ENCODE peak calls at places on chromosomes 11 and 22, in four cellular contexts. One of them, this sample, is unnamed.

GRCh38 chr11:37908224-37908558 is 1310.2 kb upstream of the RAG2 start:
- DNase-seq in stomach: no peak
- DNase-seq in HepG2: no peak
- DNase-seq in upper lobe of left lung: peak
- DNase-seq in this sample: no peak

GRCh38 chr11:131691558-131692041 is 321.2 kb downstream of the NTM start:
- DNase-seq in stomach: no peak
- DNase-seq in HepG2: no peak
- DNase-seq in upper lobe of left lung: peak
- DNase-seq in this sample: no peak

GRCh38 chr11:94658888-94659287 is 91.7 kb downstream of the PIWIL4 start:
- DNase-seq in upper lobe of left lung: no peak
- DNase-seq in stomach: no peak
- DNase-seq in HepG2: no peak
- DNase-seq in this sample: no peak

GRCh38 chr11:106021181-106021966 is 666 bp downstream of the MSANTD4 start:
- DNase-seq in stomach: no peak
- DNase-seq in upper lobe of left lung: no peak
- DNase-seq in HepG2: peak
- DNase-seq in this sample: no peak

GRCh38 chr11:73267122-73267846 is 4.9 kb upstream of the P2RY6 start:
- DNase-seq in upper lobe of left lung: no peak
- DNase-seq in stomach: peak
- DNase-seq in HepG2: no peak
- DNase-seq in this sample: no peak

GRCh38 chr11:69292221-69292648 is 1.7 kb upstream of the MYEOV start:
- DNase-seq in HepG2: no peak
- DNase-seq in stomach: no peak
- DNase-seq in upper lobe of left lung: peak
- DNase-seq in this sample: peak

GRCh38 chr22:22920910-22921550 is 33.4 kb downstream of the IGLL5 start:
- DNase-seq in stomach: no peak
- DNase-seq in HepG2: no peak
- DNase-seq in upper lobe of left lung: no peak
- DNase-seq in this sample: no peak

GRCh38 chr22:19523240-19524169 is 705 bp downstream of the CLDN5 start:
- DNase-seq in upper lobe of left lung: peak
- DNase-seq in HepG2: no peak
- DNase-seq in stomach: no peak
- DNase-seq in this sample: no peak

GRCh38 chr22:30036656-30037055 is 43.6 kb upstream of the HORMAD2 start:
- DNase-seq in HepG2: peak
- DNase-seq in stomach: no peak
- DNase-seq in upper lobe of left lung: no peak
- DNase-seq in this sample: no peak

GRCh38 chr11:117230286-117230961 is 1.4 kb downstream of the PCSK7 start:
- DNase-seq in HepG2: no peak
- DNase-seq in stomach: no peak
- DNase-seq in upper lobe of left lung: no peak
- DNase-seq in this sample: no peak

DNA sequence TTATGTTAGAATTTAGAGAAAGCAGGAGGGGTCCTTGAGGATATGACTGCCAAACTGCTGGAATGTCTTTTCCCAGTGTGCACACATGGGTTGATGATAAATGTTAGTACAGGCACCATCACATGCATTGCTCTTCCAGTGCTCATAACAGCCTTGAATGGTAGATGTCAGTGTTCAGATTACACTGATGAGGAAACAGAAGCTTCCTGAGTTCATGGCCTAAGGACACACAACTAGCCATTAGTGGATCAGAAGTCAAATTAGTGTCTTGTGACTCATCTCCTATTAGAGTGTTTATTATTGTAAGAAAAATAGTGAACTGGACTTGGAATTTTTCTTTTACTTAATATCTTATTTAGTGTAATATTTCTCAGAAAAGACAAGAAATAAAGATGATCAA is 241.5 kb downstream of the DDX10 start:
- DNase-seq in HepG2: peak
- DNase-seq in upper lobe of left lung: no peak
- DNase-seq in stomach: no peak
- DNase-seq in this sample: no peak
- TF ChIP-seq POLR2AphosphoS5 in HepG2: no peak
- TF ChIP-seq POLR2AphosphoS5 in upper lobe of left lung: no peak
- TF ChIP-seq POLR2AphosphoS5 in stomach: no peak
- TF ChIP-seq POLR2AphosphoS5 in this sample: no peak

GRCh38 chr11:74726547-74727182 is 4.6 kb downstream of the CHRDL2 start:
- DNase-seq in HepG2: peak
- DNase-seq in stomach: peak
- DNase-seq in upper lobe of left lung: peak
- DNase-seq in this sample: peak
- TF ChIP-seq POLR2AphosphoS5 in HepG2: no peak
- TF ChIP-seq POLR2AphosphoS5 in stomach: no peak
- TF ChIP-seq POLR2AphosphoS5 in upper lobe of left lung: no peak
- TF ChIP-seq POLR2AphosphoS5 in this sample: no peak

GRCh38 chr22:20531404-20532181 is 24.2 kb downstream of the MED15 start:
- DNase-seq in HepG2: peak
- DNase-seq in stomach: peak
- DNase-seq in upper lobe of left lung: peak
- DNase-seq in this sample: peak
- TF ChIP-seq POLR2AphosphoS5 in HepG2: no peak
- TF ChIP-seq POLR2AphosphoS5 in stomach: no peak
- TF ChIP-seq POLR2AphosphoS5 in upper lobe of left lung: peak
- TF ChIP-seq POLR2AphosphoS5 in this sample: no peak

GRCh38 chr22:41562461-41562860 is 1.7 kb downstream of the CSDC2 start:
- DNase-seq in upper lobe of left lung: no peak
- DNase-seq in HepG2: no peak
- DNase-seq in stomach: no peak
- DNase-seq in this sample: no peak

GRCh38 chr22:41561335-41561734 is 525 bp downstream of the CSDC2 start:
- DNase-seq in stomach: no peak
- DNase-seq in upper lobe of left lung: no peak
- DNase-seq in HepG2: no peak
- DNase-seq in this sample: no peak

GRCh38 chr22:41564563-41564962 is 3.8 kb downstream of the CSDC2 start:
- DNase-seq in HepG2: no peak
- DNase-seq in stomach: no peak
- DNase-seq in upper lobe of left lung: no peak
- DNase-seq in this sample: no peak

GRCh38 chr22:41561788-41562187 is 978 bp downstream of the CSDC2 start:
- DNase-seq in HepG2: no peak
- DNase-seq in stomach: no peak
- DNase-seq in upper lobe of left lung: no peak
- DNase-seq in this sample: no peak

DNA sequence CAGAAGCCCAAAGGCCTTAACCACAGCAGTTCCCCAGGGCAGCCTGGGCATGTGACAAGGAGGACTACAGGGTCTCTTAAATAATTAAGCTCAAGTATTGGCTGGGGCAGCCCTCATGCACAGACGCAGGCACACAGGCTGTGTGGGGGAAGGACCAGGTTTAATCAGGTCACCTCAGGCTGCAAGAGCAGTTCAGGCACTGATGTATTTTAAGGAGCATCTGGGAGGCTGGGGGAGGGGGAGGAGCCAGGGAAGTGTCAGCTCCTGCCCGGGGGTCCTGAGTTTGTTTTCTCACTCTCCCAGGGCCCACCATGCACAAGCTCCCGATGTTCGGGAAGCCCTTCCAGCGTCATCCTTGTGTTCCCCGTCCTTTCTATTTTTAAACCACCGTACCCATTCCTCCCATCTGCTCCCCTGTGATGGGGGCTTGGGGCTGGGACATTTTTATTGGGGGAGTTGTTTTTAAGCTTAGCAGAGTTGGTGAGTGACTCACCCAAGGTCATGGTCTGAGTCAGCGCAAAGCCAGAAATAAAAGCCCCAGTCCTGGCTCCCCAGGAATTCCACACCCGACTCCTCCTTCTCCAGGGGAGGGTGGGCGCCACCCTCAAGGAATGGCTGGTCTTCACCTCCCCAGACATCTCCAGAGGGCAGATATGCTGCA is 2.4 kb downstream of the CSDC2 start:
- DNase-seq in HepG2: peak
- DNase-seq in stomach: no peak
- DNase-seq in upper lobe of left lung: no peak
- DNase-seq in this sample: no peak
- TF ChIP-seq POLR2AphosphoS5 in HepG2: no peak
- TF ChIP-seq POLR2AphosphoS5 in stomach: no peak
- TF ChIP-seq POLR2AphosphoS5 in upper lobe of left lung: no peak
- TF ChIP-seq POLR2AphosphoS5 in this sample: no peak

DNA sequence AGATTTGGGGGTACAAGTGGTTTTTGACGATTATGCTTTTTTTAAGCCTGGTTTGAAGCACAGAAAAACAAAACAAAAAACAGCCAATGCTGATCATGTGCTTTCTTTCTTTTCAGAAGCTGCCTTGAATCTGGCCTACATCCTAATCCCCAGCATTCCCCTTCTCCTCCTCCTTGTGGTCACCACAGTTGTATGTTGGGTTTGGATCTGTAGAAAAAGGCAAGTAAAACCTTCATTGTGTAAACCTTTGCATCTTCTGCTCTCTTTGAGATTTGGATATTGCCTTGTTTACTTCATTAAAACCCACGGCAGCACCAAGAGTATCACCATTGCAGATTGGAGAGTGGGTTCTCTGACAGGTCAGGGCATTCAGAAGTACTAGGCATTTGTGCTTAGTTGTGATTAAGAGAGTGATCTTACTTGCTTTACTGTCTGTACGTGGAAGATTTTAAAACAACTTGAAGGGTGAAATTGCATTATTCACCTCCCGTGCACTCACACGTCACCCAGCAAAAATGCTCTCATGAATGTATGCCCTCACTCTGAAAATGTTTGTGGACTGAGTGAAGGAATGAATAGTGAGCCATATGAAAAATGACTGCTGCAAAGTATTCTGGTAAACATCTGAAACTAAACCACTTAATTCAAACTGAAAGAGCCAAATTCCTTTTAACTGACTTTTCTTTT is 17.0 kb downstream of the LAYN start:
- DNase-seq in upper lobe of left lung: no peak
- DNase-seq in HepG2: peak
- DNase-seq in stomach: no peak
- DNase-seq in this sample: no peak
- TF ChIP-seq POLR2AphosphoS5 in upper lobe of left lung: no peak
- TF ChIP-seq POLR2AphosphoS5 in HepG2: no peak
- TF ChIP-seq POLR2AphosphoS5 in stomach: peak
- TF ChIP-seq POLR2AphosphoS5 in this sample: peak

DNA sequence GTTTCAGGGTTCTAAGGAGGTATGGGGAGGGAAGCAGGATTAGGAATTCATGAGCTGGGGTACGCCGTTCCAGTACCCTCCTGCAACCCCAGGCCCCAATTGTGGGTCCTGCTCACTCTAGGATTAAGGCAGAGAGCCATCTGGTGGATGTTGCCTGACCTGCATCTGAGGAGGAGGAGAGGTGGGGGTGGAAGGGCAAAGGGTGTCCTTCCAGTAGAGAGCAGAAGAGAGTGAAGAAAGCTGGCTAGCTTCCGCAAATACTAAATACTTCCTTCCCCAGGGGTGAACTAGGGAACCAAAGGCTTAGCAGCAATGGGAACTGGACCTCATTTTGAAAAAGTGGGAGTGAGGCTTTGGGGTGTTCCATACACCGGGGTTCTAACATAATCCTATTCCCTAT is 10.6 kb downstream of the LRRC51 start:
- DNase-seq in upper lobe of left lung: no peak
- DNase-seq in HepG2: peak
- DNase-seq in stomach: peak
- DNase-seq in this sample: peak
- TF ChIP-seq POLR2AphosphoS5 in upper lobe of left lung: no peak
- TF ChIP-seq POLR2AphosphoS5 in HepG2: no peak
- TF ChIP-seq POLR2AphosphoS5 in stomach: no peak
- TF ChIP-seq POLR2AphosphoS5 in this sample: peak

DNA sequence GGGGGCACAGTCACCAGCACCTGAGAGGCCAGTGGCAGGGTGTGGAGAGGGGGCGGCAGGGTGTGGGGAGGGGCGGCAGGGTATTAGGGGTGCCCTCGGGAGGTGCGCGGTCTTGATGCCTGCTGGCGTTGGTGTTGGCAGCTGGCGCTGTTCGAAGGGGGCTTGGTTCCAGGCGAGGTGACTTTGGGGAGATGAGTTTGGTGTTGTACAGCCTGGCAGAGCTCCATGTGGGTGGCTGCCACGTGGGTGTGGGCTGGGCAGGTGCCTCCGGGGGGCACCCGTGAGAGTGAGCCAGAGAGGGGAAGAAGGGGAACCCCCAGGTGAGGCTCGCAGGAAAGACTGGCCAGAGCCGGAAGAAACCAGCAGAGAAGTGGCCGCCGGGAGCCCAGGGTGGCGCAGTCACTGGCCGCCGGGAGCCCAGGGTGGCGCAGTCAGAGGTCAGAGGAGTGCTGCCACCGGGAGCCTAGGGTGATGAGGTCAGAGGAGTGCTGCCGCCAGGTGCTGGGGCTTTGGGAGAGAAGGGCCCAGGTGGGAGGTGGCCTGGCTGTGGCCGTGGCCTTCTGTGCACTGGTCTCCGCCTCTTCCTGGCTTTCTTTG is 44.7 kb downstream of the MUC6 start:
- DNase-seq in stomach: no peak
- DNase-seq in HepG2: no peak
- DNase-seq in upper lobe of left lung: peak
- DNase-seq in this sample: no peak
- TF ChIP-seq POLR2AphosphoS5 in stomach: no peak
- TF ChIP-seq POLR2AphosphoS5 in HepG2: no peak
- TF ChIP-seq POLR2AphosphoS5 in upper lobe of left lung: no peak
- TF ChIP-seq POLR2AphosphoS5 in this sample: no peak

GRCh38 chr11:110296226-110297081 is at the start of gene RDX:
- DNase-seq in stomach: peak
- DNase-seq in HepG2: peak
- DNase-seq in upper lobe of left lung: peak
- DNase-seq in this sample: peak
- TF ChIP-seq POLR2AphosphoS5 in stomach: no peak
- TF ChIP-seq POLR2AphosphoS5 in HepG2: no peak
- TF ChIP-seq POLR2AphosphoS5 in upper lobe of left lung: peak
- TF ChIP-seq POLR2AphosphoS5 in this sample: peak

GRCh38 chr11:6583584-6583983 is 19.8 kb downstream of the RRP8 start:
- DNase-seq in stomach: no peak
- DNase-seq in upper lobe of left lung: no peak
- DNase-seq in HepG2: no peak
- DNase-seq in this sample: no peak

GRCh38 chr11:6584528-6584927 is 18.9 kb downstream of the RRP8 start:
- DNase-seq in stomach: no peak
- DNase-seq in upper lobe of left lung: no peak
- DNase-seq in HepG2: no peak
- DNase-seq in this sample: no peak

GRCh38 chr11:6587360-6587953 is 16.0 kb downstream of the RRP8 start:
- DNase-seq in HepG2: no peak
- DNase-seq in upper lobe of left lung: no peak
- DNase-seq in stomach: peak
- DNase-seq in this sample: no peak

GRCh38 chr11:6586434-6587359 is 16.7 kb downstream of the RRP8 start:
- DNase-seq in stomach: no peak
- DNase-seq in upper lobe of left lung: peak
- DNase-seq in HepG2: no peak
- DNase-seq in this sample: no peak

GRCh38 chr11:6588018-6588417 is 15.4 kb downstream of the RRP8 start:
- DNase-seq in HepG2: no peak
- DNase-seq in stomach: no peak
- DNase-seq in upper lobe of left lung: no peak
- DNase-seq in this sample: no peak
- TF ChIP-seq POLR2AphosphoS5 in HepG2: no peak
- TF ChIP-seq POLR2AphosphoS5 in stomach: no peak
- TF ChIP-seq POLR2AphosphoS5 in upper lobe of left lung: no peak
- TF ChIP-seq POLR2AphosphoS5 in this sample: no peak

This sample was measured in transverse colon.